ENCODE peak calls at places on chromosomes 12 and 14, in nine cellular contexts. One of them, this sample, is unnamed. For H3K36me3, H3K9me3 and H3K4me1, the result is how much of the 10 kb centered on the place peaks cover.

GRCh38 chr12:126944684-126945083 is 1322.3 kb upstream of the TMEM132C start:
- DNase-seq in K562: no peak
- DNase-seq in tibial nerve: no peak
- DNase-seq in lower lobe of right lung: no peak
- DNase-seq in thyroid gland: no peak
- DNase-seq in heart left ventricle: no peak
- DNase-seq in gastrocnemius medialis: no peak
- DNase-seq in CD8-positive, alpha-beta T cell: no peak
- DNase-seq in heart right ventricle: no peak
- DNase-seq in this sample: no peak

GRCh38 chr14:61927015-61927414 is 164.8 kb downstream of the SNAPC1 start:
- DNase-seq in thyroid gland: no peak
- DNase-seq in gastrocnemius medialis: no peak
- DNase-seq in heart left ventricle: no peak
- DNase-seq in tibial nerve: no peak
- DNase-seq in lower lobe of right lung: no peak
- DNase-seq in K562: no peak
- DNase-seq in CD8-positive, alpha-beta T cell: no peak
- DNase-seq in heart right ventricle: no peak
- DNase-seq in this sample: no peak

GRCh38 chr14:24139272-24139934 is 2.0 kb downstream of the EMC9 start:
- DNase-seq in thyroid gland: no peak
- DNase-seq in heart left ventricle: no peak
- DNase-seq in CD8-positive, alpha-beta T cell: no peak
- DNase-seq in tibial nerve: no peak
- DNase-seq in gastrocnemius medialis: no peak
- DNase-seq in lower lobe of right lung: no peak
- DNase-seq in K562: no peak
- DNase-seq in heart right ventricle: no peak
- DNase-seq in this sample: no peak

GRCh38 chr12:25958254-25959068 is at the start of gene RASSF8:
- DNase-seq in heart right ventricle: peak
- DNase-seq in thyroid gland: peak
- DNase-seq in tibial nerve: peak
- DNase-seq in K562: peak
- DNase-seq in lower lobe of right lung: peak
- DNase-seq in heart left ventricle: peak
- DNase-seq in CD8-positive, alpha-beta T cell: no peak
- DNase-seq in gastrocnemius medialis: peak
- DNase-seq in this sample: peak

GRCh38 chr14:70268760-70269159 is 80.0 kb upstream of the SLC8A3 start:
- DNase-seq in lower lobe of right lung: no peak
- DNase-seq in heart left ventricle: no peak
- DNase-seq in tibial nerve: no peak
- DNase-seq in heart right ventricle: no peak
- DNase-seq in thyroid gland: no peak
- DNase-seq in K562: no peak
- DNase-seq in gastrocnemius medialis: no peak
- DNase-seq in CD8-positive, alpha-beta T cell: no peak
- DNase-seq in this sample: no peak

GRCh38 chr14:65922166-65922565 is 509.6 kb downstream of the FUT8 start:
- DNase-seq in thyroid gland: no peak
- DNase-seq in K562: no peak
- DNase-seq in tibial nerve: no peak
- DNase-seq in gastrocnemius medialis: no peak
- DNase-seq in CD8-positive, alpha-beta T cell: no peak
- DNase-seq in heart left ventricle: no peak
- DNase-seq in heart right ventricle: no peak
- DNase-seq in lower lobe of right lung: no peak
- DNase-seq in this sample: no peak

GRCh38 chr12:19130224-19131019 is 889 bp downstream of the PLEKHA5 start:
- DNase-seq in K562: peak
- DNase-seq in CD8-positive, alpha-beta T cell: peak
- DNase-seq in lower lobe of right lung: peak
- DNase-seq in heart left ventricle: peak
- DNase-seq in thyroid gland: peak
- DNase-seq in heart right ventricle: peak
- DNase-seq in tibial nerve: peak
- DNase-seq in gastrocnemius medialis: no peak
- DNase-seq in this sample: peak

GRCh38 chr14:76293923-76294322 is 82.0 kb upstream of the ESRRB start:
- DNase-seq in gastrocnemius medialis: no peak
- DNase-seq in tibial nerve: no peak
- DNase-seq in lower lobe of right lung: no peak
- DNase-seq in heart left ventricle: no peak
- DNase-seq in CD8-positive, alpha-beta T cell: no peak
- DNase-seq in K562: no peak
- DNase-seq in thyroid gland: no peak
- DNase-seq in heart right ventricle: no peak
- DNase-seq in this sample: no peak

GRCh38 chr12:99670635-99671034 is 23.1 kb downstream of the GARIN6 start:
- DNase-seq in lower lobe of right lung: no peak
- DNase-seq in CD8-positive, alpha-beta T cell: no peak
- DNase-seq in K562: no peak
- DNase-seq in thyroid gland: no peak
- DNase-seq in heart right ventricle: no peak
- DNase-seq in tibial nerve: no peak
- DNase-seq in gastrocnemius medialis: no peak
- DNase-seq in heart left ventricle: no peak
- DNase-seq in this sample: no peak

GRCh38 chr14:21867541-21867940 is 193.9 kb upstream of the OR4E1 start:
- DNase-seq in thyroid gland: no peak
- DNase-seq in K562: no peak
- DNase-seq in gastrocnemius medialis: no peak
- DNase-seq in heart left ventricle: no peak
- DNase-seq in tibial nerve: no peak
- DNase-seq in CD8-positive, alpha-beta T cell: no peak
- DNase-seq in heart right ventricle: no peak
- DNase-seq in lower lobe of right lung: no peak
- DNase-seq in this sample: no peak

GRCh38 chr12:50166776-50167025 is 468 bp downstream of the CERS5 start:
- DNase-seq in heart left ventricle: peak
- DNase-seq in tibial nerve: no peak
- DNase-seq in gastrocnemius medialis: no peak
- DNase-seq in thyroid gland: no peak
- DNase-seq in CD8-positive, alpha-beta T cell: no peak
- DNase-seq in heart right ventricle: peak
- DNase-seq in lower lobe of right lung: peak
- DNase-seq in K562: peak
- DNase-seq in this sample: peak

GRCh38 chr12:32266756-32267155 is 132.6 kb upstream of the FGD4 start:
- DNase-seq in lower lobe of right lung: no peak
- DNase-seq in heart right ventricle: no peak
- DNase-seq in heart left ventricle: no peak
- DNase-seq in K562: no peak
- DNase-seq in thyroid gland: no peak
- DNase-seq in tibial nerve: no peak
- DNase-seq in CD8-positive, alpha-beta T cell: no peak
- DNase-seq in gastrocnemius medialis: no peak
- DNase-seq in this sample: no peak

GRCh38 chr12:32265461-32265860 is 133.9 kb upstream of the FGD4 start:
- DNase-seq in K562: no peak
- DNase-seq in thyroid gland: no peak
- DNase-seq in heart left ventricle: no peak
- DNase-seq in heart right ventricle: no peak
- DNase-seq in CD8-positive, alpha-beta T cell: no peak
- DNase-seq in lower lobe of right lung: no peak
- DNase-seq in tibial nerve: no peak
- DNase-seq in gastrocnemius medialis: no peak
- DNase-seq in this sample: no peak

GRCh38 chr12:32265920-32266319 is 133.4 kb upstream of the FGD4 start:
- DNase-seq in CD8-positive, alpha-beta T cell: no peak
- DNase-seq in lower lobe of right lung: no peak
- DNase-seq in gastrocnemius medialis: no peak
- DNase-seq in heart left ventricle: no peak
- DNase-seq in thyroid gland: no peak
- DNase-seq in tibial nerve: no peak
- DNase-seq in K562: no peak
- DNase-seq in heart right ventricle: no peak
- DNase-seq in this sample: no peak

GRCh38 chr12:32261638-32262037 is 137.7 kb upstream of the FGD4 start:
- DNase-seq in thyroid gland: no peak
- DNase-seq in tibial nerve: no peak
- DNase-seq in CD8-positive, alpha-beta T cell: peak
- DNase-seq in heart right ventricle: no peak
- DNase-seq in K562: peak
- DNase-seq in gastrocnemius medialis: no peak
- DNase-seq in heart left ventricle: no peak
- DNase-seq in lower lobe of right lung: no peak
- DNase-seq in this sample: no peak

GRCh38 chr12:32264995-32265394 is 134.4 kb upstream of the FGD4 start:
- DNase-seq in gastrocnemius medialis: no peak
- DNase-seq in heart left ventricle: no peak
- DNase-seq in heart right ventricle: no peak
- DNase-seq in thyroid gland: no peak
- DNase-seq in lower lobe of right lung: no peak
- DNase-seq in CD8-positive, alpha-beta T cell: no peak
- DNase-seq in tibial nerve: peak
- DNase-seq in K562: no peak
- DNase-seq in this sample: no peak
- H3K36me3 ChIP-seq in gastrocnemius medialis: under half
- H3K36me3 ChIP-seq in heart left ventricle: under half
- H3K36me3 ChIP-seq in heart right ventricle: under half
- H3K36me3 ChIP-seq in thyroid gland: under half
- H3K36me3 ChIP-seq in lower lobe of right lung: under half
- H3K36me3 ChIP-seq in CD8-positive, alpha-beta T cell: under half
- H3K36me3 ChIP-seq in tibial nerve: under half
- H3K36me3 ChIP-seq in K562: under half
- H3K36me3 ChIP-seq in this sample: under half

GRCh38 chr14:82451675-82452074 is 918.0 kb upstream of the SEL1L start:
- DNase-seq in CD8-positive, alpha-beta T cell: no peak
- DNase-seq in gastrocnemius medialis: no peak
- DNase-seq in K562: no peak
- DNase-seq in heart left ventricle: no peak
- DNase-seq in thyroid gland: no peak
- DNase-seq in heart right ventricle: no peak
- DNase-seq in lower lobe of right lung: no peak
- DNase-seq in tibial nerve: no peak
- DNase-seq in this sample: no peak
- H3K9me3 ChIP-seq in CD8-positive, alpha-beta T cell: under half
- H3K9me3 ChIP-seq in gastrocnemius medialis: under half
- H3K9me3 ChIP-seq in K562: under half
- H3K9me3 ChIP-seq in heart left ventricle: under half
- H3K9me3 ChIP-seq in thyroid gland: under half
- H3K9me3 ChIP-seq in heart right ventricle: under half
- H3K9me3 ChIP-seq in lower lobe of right lung: under half
- H3K9me3 ChIP-seq in tibial nerve: under half
- H3K9me3 ChIP-seq in this sample: under half

DNA sequence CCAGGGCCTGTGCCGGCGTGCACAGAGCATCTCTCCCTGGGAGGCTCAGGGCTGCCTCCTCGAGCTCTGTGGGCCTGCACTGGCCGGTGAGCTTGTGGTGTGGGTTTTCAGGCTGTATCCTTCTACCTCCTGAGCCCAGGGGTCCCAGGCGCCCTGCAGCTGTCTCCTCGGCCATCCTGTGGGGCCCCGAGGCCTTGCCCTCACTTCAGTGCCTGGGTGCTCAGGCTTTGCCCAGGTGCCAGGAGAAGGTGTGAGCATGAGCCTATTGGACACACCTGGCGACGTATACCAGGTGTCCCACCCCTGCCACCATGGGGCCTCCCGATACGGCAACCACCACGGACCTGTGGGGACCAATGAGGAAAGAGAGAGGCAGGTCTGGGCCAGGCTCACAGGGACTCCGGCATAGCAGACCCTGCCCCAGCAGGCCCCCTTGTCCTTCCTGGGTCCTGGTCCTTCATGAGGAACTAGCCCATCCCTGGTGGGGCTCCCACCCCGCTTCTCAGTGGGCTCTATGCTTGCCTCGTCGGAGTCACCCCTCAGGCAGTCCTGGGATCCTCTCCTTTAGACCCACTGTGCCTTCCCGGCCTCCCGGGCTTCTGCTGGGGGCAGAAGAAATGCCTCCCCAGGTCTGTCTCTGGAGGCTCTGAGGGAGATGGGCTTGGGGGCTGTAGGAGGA is 400.2 kb downstream of the TMEM121 start:
- DNase-seq in thyroid gland: no peak
- DNase-seq in lower lobe of right lung: peak
- DNase-seq in gastrocnemius medialis: no peak
- DNase-seq in heart left ventricle: no peak
- DNase-seq in K562: no peak
- DNase-seq in CD8-positive, alpha-beta T cell: no peak
- DNase-seq in heart right ventricle: no peak
- DNase-seq in tibial nerve: no peak
- DNase-seq in this sample: no peak
- H3K4me1 ChIP-seq in thyroid gland: under half
- H3K4me1 ChIP-seq in lower lobe of right lung: under half
- H3K4me1 ChIP-seq in gastrocnemius medialis: under half
- H3K4me1 ChIP-seq in heart left ventricle: under half
- H3K4me1 ChIP-seq in K562: under half
- H3K4me1 ChIP-seq in CD8-positive, alpha-beta T cell: under half
- H3K4me1 ChIP-seq in heart right ventricle: under half
- H3K4me1 ChIP-seq in tibial nerve: under half
- H3K4me1 ChIP-seq in this sample: under half

DNA sequence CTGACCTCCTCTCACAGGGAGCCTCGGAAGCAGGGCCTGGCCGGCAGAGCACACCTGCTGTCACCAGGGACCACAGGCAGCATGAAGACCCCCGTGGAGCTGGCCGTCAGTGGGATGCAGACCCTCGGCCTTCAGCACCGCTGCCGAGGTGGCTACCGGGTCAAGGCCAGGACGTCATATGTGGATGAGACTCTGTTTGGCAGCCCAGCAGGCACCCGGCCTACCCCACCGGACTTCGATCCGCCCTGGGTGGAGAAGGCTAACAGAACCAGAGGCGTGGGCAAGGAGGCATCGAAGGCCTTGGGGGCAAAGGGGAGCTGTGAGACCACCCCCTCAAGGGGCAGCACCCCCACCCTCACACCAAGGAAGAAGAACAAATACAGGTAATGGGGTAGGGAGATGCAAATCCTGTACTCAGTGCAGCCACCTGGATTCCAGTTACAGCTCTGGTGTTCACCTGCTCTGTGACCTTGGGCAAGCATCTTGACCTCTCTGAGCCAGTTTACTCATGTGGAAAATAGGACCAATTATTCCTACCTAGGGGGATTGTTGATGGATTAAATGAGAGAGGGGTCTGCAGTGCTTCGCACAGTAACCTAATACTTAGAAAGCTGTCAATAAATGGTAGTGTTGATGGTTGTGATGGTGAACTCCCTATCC is 1.3 kb downstream of the RITA1 start:
- DNase-seq in lower lobe of right lung: no peak
- DNase-seq in heart left ventricle: no peak
- DNase-seq in gastrocnemius medialis: no peak
- DNase-seq in K562: no peak
- DNase-seq in heart right ventricle: no peak
- DNase-seq in tibial nerve: no peak
- DNase-seq in CD8-positive, alpha-beta T cell: no peak
- DNase-seq in thyroid gland: no peak
- DNase-seq in this sample: no peak
- H3K36me3 ChIP-seq in lower lobe of right lung: under half
- H3K36me3 ChIP-seq in heart left ventricle: under half
- H3K36me3 ChIP-seq in gastrocnemius medialis: under half
- H3K36me3 ChIP-seq in K562: half or more
- H3K36me3 ChIP-seq in heart right ventricle: under half
- H3K36me3 ChIP-seq in tibial nerve: under half
- H3K36me3 ChIP-seq in CD8-positive, alpha-beta T cell: under half
- H3K36me3 ChIP-seq in thyroid gland: under half
- H3K36me3 ChIP-seq in this sample: under half